ENCODE peak calls at places on chromosomes 11 and 22, in eight cellular contexts. B, C, R, T, H, N, U and D are unnamed samples.

GRCh38 chr11:116811194-116811593 is 11.9 kb downstream of the APOA4 start:
- DNase-seq in H (no peak), B (no peak), C (no peak), N (no peak), U (no peak), R (no peak), T (no peak), D (no peak)

GRCh38 chr11:61961570-61962212 is 5.7 kb downstream of the FTH1 start:
- DNase-seq in B (peak; percentile 70), C (no peak), U (peak; percentile 82), H (no peak), R (peak; percentile 53), N (peak; percentile 35), T (no peak), D (no peak)

GRCh38 chr11:20638074-20638473 is 31.3 kb upstream of the NELL1 start:
- DNase-seq in B (no peak), R (no peak), T (no peak), C (no peak), U (no peak), H (no peak), N (no peak), D (no peak)

GRCh38 chr11:37506516-37506915 is 908.5 kb upstream of the RAG2 start:
- DNase-seq in C (no peak), T (no peak), R (no peak), B (no peak), N (no peak), U (peak; percentile 39), H (no peak), D (no peak)

GRCh38 chr11:75456596-75456995 is 23.6 kb upstream of the KLHL35 start:
- DNase-seq in N (no peak), B (no peak), U (no peak), R (no peak), T (no peak), C (no peak), H (no peak), D (no peak)

GRCh38 chr11:34975482-34975881 is 59.1 kb downstream of the PDHX start:
- DNase-seq in U (no peak), B (no peak), R (no peak), H (no peak), C (no peak), T (no peak), N (no peak), D (no peak)

GRCh38 chr11:102451693-102452460 is 688 bp downstream of the TMEM123 start:
- DNase-seq in T (no peak), R (peak; percentile 85), H (peak; percentile 28), C (peak; percentile 72), B (peak; percentile 75), U (peak; percentile 35), N (peak; percentile 67), D (peak; percentile 55)

GRCh38 chr11:114092953-114093352 is 33.4 kb downstream of the ZBTB16 start:
- DNase-seq in C (no peak), B (no peak), H (no peak), N (no peak), T (no peak), U (no peak), R (no peak), D (no peak)

DNA sequence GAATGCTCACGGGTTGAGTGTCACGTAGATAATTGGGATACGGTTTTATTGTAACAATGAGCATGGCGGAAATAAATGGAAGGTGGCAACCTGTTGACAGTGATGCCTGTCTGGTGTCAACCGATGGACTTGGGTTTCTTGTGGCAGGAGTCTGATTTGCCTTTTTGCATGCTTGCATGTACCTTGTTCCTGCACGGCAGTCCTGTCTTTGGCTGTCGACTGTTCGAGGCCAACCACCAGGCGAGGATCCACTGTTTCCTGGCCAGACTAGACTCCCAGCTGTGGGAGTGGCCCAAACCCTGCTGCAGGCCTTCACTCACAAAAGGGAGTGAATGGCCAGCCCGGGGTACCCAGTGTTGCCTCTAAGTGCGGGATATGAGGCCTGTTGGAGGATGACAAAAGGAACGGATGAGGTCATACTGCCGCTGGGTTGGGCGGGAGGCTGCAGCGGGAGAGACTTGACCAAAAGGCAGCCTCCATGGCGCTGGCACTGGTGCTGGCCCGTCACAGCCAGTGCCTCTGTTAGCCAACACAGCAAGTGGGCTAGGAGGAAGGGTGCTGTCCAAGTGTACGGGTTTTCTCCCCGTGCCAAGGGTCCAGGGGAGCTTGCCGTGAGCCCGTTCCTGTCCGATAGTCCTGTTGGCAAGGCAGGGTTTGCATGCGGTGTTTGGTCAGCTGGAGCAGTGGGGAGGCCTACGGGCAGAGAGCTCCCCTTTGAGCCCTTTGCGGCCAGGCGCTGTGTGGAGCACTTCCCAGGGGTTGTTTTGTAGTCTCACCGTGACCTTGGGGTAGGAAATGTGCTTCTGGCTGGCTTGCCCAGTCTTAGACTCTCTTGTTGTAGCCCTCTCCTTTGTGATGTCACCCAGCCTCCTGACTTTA is 974 bp downstream of the DGCR8 start:
- DNase-seq in U (peak; percentile 56), H (peak; percentile 67), B (peak; percentile 49), R (peak; percentile 38), C (peak; percentile 17), T (no peak), N (peak; percentile 46), D (peak; percentile 76)
- TF ChIP-seq CTCF in U (no peak), H (no peak), B (no peak), R (no peak), C (no peak), T (no peak), N (no peak), D (no peak)

DNA sequence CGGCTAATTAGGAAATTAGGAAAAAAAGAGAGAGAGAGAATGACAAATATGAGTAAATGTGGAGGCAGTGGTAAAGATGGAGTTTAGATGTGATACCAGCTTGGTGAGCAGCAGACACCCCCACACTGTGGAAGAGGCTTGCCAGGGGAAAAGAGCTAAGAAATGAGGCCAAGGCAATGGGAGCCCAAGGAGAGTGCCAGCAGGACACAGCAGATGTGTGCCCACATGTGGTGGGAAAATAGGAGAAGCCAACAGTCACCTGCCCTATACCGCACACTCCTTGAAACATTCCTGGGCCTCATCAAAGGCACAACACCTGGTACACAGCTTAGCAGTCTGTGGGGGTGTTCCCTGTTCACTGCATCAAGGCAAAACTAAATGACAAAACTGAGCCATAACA is 104.9 kb downstream of the FAM76B start:
- DNase-seq in N (no peak), T (no peak), R (no peak), C (no peak), U (no peak), B (no peak), H (no peak), D (no peak)
- H3K4me3 ChIP-seq in N (no peak overlapping the region), T (no peak overlapping the region), R (no peak overlapping the region), C (no peak overlapping the region), U (no peak overlapping the region), B (no peak overlapping the region), H (no peak overlapping the region), D (no peak overlapping the region)

GRCh38 chr11:45089845-45090499 is 56.5 kb upstream of the PRDM11 start:
- DNase-seq in H (peak; percentile 37), N (peak; percentile 48), T (no peak), B (no peak), U (peak; percentile 68), R (no peak), C (no peak), D (peak; percentile 52)
- TF ChIP-seq CTCF in H (peak; percentile 35), N (peak; percentile 27), T (no peak), B (no peak), U (peak; percentile 41), R (no peak), C (peak; percentile 41), D (peak; percentile 23)

GRCh38 chr11:7019500-7020182 is 505 bp downstream of the ZNF214 start:
- DNase-seq in U (no peak), N (no peak), H (peak; percentile 20), T (no peak), B (peak; percentile 31), C (peak; percentile 58), R (peak; percentile 24), D (no peak)

GRCh38 chr11:7016011-7016410 is 4.1 kb downstream of the ZNF214 start:
- DNase-seq in N (no peak), R (no peak), C (no peak), U (no peak), H (no peak), B (no peak), T (no peak), D (peak; percentile 75)

GRCh38 chr11:7021318-7021717 is 1.0 kb downstream of the NLRP14 start:
- DNase-seq in B (no peak), T (no peak), R (no peak), H (no peak), N (no peak), C (no peak), U (no peak), D (no peak)

GRCh38 chr11:7020183-7020917 is at the start of the genes NLRP14 and ZNF214:
- DNase-seq in H (peak; percentile 89), U (peak; percentile 94), C (peak; percentile 97), B (peak; percentile 97), N (peak; percentile 87), T (peak; percentile 83), R (peak; percentile 98), D (peak; percentile 89)
- H3K4me3 ChIP-seq in H (peak within 1 kb of the TSS; percentile 71), U (peak within 1 kb of the TSS; percentile 88), C (peak within 1 kb of the TSS; percentile 68), B (peak within 1 kb of the TSS; percentile 77), N (peak within 1 kb of the TSS; percentile 77), T (peak within 1 kb of the TSS; percentile 69), R (peak within 1 kb of the TSS; percentile 64), D (peak within 1 kb of the TSS; percentile 59)

DNA sequence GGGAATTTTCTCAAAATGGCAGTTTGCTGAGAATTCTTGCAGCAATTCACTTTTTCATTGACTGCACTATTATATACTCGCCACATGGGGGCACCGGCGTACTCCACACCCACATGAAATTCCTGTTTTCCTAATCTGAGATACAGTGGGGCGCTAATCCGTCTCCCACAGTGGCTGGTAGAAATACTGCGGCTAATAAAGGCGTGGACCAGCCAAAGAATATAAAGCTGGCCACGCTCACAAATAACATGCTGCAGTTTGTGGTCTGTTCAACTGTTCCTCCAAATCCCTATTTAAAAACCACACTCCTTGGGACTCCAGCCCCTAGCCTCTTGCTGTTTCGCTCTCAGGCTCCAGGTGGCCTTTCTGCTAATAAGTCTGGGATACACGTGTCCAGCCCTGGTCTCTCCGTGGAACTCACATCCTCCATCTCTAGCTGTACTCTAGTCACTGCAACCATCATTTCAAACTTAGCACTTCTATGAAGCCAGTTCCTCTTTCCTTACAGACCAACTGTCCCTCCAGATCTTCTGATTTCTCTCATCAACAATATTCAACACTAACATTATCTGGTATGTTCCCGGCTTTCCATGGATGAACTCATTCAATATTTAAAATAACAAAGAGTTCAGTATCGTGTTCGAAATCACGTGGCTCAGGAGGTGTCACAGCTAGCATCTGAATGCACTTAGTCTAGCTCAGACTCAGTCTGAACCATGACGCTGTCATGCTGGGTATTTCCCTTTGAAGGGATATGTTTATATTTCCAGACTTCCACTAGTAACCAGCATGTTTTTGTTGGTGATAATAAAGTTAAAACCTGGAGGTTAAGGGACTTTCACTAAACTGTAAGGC is 22.0 kb downstream of the TBRG1 start:
- DNase-seq in R (peak; percentile 29), H (peak; percentile 88), B (peak; percentile 73), T (no peak), U (peak; percentile 82), N (peak; percentile 72), C (peak; percentile 60), D (peak; percentile 69)
- TF ChIP-seq CTCF in R (peak; percentile 83), H (peak; percentile 92), B (peak; percentile 70), T (peak; percentile 85), U (peak; percentile 70), N (peak; percentile 97), C (peak; percentile 79), D (peak; percentile 82)